ENCODE peak calls at places on chromosomes 5 and 9, in six cellular contexts. R, F, Q, D, B and G are unnamed samples.

GRCh38 chr9:134271338-134272301 is 54.6 kb upstream of the RXRA start:
- DNase-seq in R (no peak), F (no peak), Q (no peak), D (no peak), B (no peak), G (no peak)

GRCh38 chr9:130034570-130034969 is 8.4 kb downstream of the FNBP1 start:
- DNase-seq in R (no peak), F (peak; percentile 83), Q (no peak), D (no peak), B (peak; percentile 64), G (no peak)

GRCh38 chr5:159877894-159878448 is 38.3 kb upstream of the ADRA1B start:
- DNase-seq in R (peak; percentile 59), F (no peak), Q (no peak), D (no peak), B (peak; percentile 71), G (peak; percentile 47)

GRCh38 chr5:146313027-146313426 is 25.6 kb upstream of the POU4F3 start:
- DNase-seq in R (no peak), F (no peak), Q (no peak), D (no peak), B (no peak), G (no peak)

GRCh38 chr9:26856413-26857032 is 36.1 kb downstream of the CAAP1 start:
- DNase-seq in R (no peak), F (peak; percentile 70), Q (no peak), D (peak; percentile 71), B (peak; percentile 68), G (no peak)

GRCh38 chr5:54539001-54539400 is 21.4 kb downstream of the SNX18 start:
- DNase-seq in R (no peak), F (no peak), Q (no peak), D (no peak), B (no peak), G (no peak)

GRCh38 chr9:126715382-126715781 is 89.5 kb upstream of the ZBTB43 start:
- DNase-seq in R (no peak), F (no peak), Q (no peak), D (no peak), B (no peak), G (no peak)

GRCh38 chr9:37976714-37977477 is 73.0 kb upstream of the SLC25A51 start:
- DNase-seq in R (peak; percentile 40), F (peak; percentile 95), Q (peak; percentile 61), D (no peak), B (peak; percentile 84), G (no peak)

GRCh38 chr9:128558431-128559310 is 6.3 kb downstream of the SPTAN1 start:
- DNase-seq in R (peak; percentile 76), F (peak; percentile 92), Q (peak; percentile 86), D (peak; percentile 36), B (peak; percentile 93), G (peak; percentile 79)

GRCh38 chr5:153573326-153574033 is 83.0 kb downstream of the GRIA1 start:
- DNase-seq in R (no peak), F (no peak), Q (no peak), D (no peak), B (no peak), G (no peak)

GRCh38 chr5:112417931-112418358 is 1.1 kb downstream of the EPB41L4A start:
- DNase-seq in R (peak; percentile 46), F (no peak), Q (no peak), D (peak; percentile 52), B (peak; percentile 57), G (peak; percentile 61)

GRCh38 chr9:130438368-130438981 is 6.3 kb upstream of the ASS1 start:
- DNase-seq in R (no peak), F (no peak), Q (no peak), D (no peak), B (no peak), G (no peak)

GRCh38 chr9:137665697-137666504 is 47.1 kb downstream of the EHMT1 start:
- DNase-seq in R (no peak), F (peak; percentile 11), Q (no peak), D (peak; percentile 90), B (no peak), G (no peak)

GRCh38 chr5:172793577-172794488 is 22.8 kb upstream of the DUSP1 start:
- DNase-seq in R (no peak), F (peak; percentile 78), Q (no peak), D (no peak), B (no peak), G (no peak)

GRCh38 chr5:174532453-174533126 is 191.8 kb upstream of the MSX2 start:
- DNase-seq in R (peak; percentile 73), F (peak; percentile 97), Q (peak; percentile 64), D (peak; percentile 89), B (peak; percentile 97), G (peak; percentile 52)
- H3K4me3 ChIP-seq in R (no peak overlapping the region), F (no peak overlapping the region), Q (no peak overlapping the region), D (peak overlapping the region; percentile 11), B (no peak overlapping the region), G (no peak overlapping the region)

GRCh38 chr9:93129286-93129685 is 4.8 kb downstream of the NINJ1 start:
- DNase-seq in R (no peak), F (no peak), Q (peak; percentile 22), D (no peak), B (no peak), G (no peak)
- H3K27ac ChIP-seq in R (no peak overlapping the region), F (no peak overlapping the region), Q (no peak overlapping the region), D (no peak overlapping the region), B (no peak overlapping the region), G (peak overlapping the region; percentile 99)

GRCh38 chr5:178113141-178113787 is at the start of gene N4BP3:
- DNase-seq in R (peak; percentile 65), F (peak; percentile 18), Q (peak; percentile 75), D (peak; percentile 96), B (peak; percentile 63), G (peak; percentile 60)
- H3K27me3 ChIP-seq in R (no peaks in the 10 kb centered on the region), F (peaks cover 39% of the 10 kb centered on the region), Q (no peaks in the 10 kb centered on the region), D (peaks cover 12% of the 10 kb centered on the region), B (no peaks in the 10 kb centered on the region), G (peaks cover 39% of the 10 kb centered on the region)

GRCh38 chr5:138467711-138468132 is 2.4 kb downstream of the EGR1 start:
- DNase-seq in R (no peak), F (no peak), Q (no peak), D (no peak), B (peak; percentile 51), G (no peak)

GRCh38 chr5:138468133-138468965 is 3.1 kb downstream of the EGR1 start:
- DNase-seq in R (no peak), F (peak; percentile 40), Q (no peak), D (no peak), B (peak; percentile 60), G (no peak)

GRCh38 chr5:138465288-138466057 is at the start of gene EGR1:
- DNase-seq in R (peak; percentile 93), F (peak; percentile 95), Q (peak; percentile 94), D (peak; percentile 97), B (peak; percentile 96), G (peak; percentile 96)

GRCh38 chr5:138466058-138466899 is 1.0 kb downstream of the EGR1 start:
- DNase-seq in R (peak; percentile 36), F (peak; percentile 31), Q (peak; percentile 77), D (no peak), B (no peak), G (no peak)

DNA sequence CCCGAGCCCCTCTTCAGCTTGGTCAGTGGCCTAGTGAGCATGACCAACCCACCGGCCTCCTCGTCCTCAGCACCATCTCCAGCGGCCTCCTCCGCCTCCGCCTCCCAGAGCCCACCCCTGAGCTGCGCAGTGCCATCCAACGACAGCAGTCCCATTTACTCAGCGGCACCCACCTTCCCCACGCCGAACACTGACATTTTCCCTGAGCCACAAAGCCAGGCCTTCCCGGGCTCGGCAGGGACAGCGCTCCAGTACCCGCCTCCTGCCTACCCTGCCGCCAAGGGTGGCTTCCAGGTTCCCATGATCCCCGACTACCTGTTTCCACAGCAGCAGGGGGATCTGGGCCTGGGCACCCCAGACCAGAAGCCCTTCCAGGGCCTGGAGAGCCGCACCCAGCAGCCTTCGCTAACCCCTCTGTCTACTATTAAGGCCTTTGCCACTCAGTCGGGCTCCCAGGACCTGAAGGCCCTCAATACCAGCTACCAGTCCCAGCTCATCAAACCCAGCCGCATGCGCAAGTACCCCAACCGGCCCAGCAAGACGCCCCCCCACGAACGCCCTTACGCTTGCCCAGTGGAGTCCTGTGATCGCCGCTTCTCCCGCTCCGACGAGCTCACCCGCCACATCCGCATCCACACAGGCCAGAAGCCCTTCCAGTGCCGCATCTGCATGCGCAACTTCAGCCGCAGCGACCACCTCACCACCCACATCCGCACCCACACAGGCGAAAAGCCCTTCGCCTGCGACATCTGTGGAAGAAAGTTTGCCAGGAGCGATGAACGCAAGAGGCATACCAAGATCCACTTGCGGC is 1.8 kb downstream of the EGR1 start:
- DNase-seq in R (no peak), F (peak; percentile 25), Q (peak; percentile 65), D (no peak), B (peak; percentile 60), G (no peak)
- H3K4me3 ChIP-seq in R (peak overlapping the region; percentile 93), F (peak overlapping the region; percentile 69), Q (no peak overlapping the region), D (peak overlapping the region; percentile 90), B (no peak overlapping the region), G (peak overlapping the region; percentile 93)

GRCh38 chr9:116495725-116496124 is 191.4 kb upstream of the TRIM32 start:
- DNase-seq in R (no peak), F (no peak), Q (no peak), D (no peak), B (no peak), G (no peak)

GRCh38 chr9:116491659-116492058 is 195.4 kb upstream of the TRIM32 start:
- DNase-seq in R (no peak), F (peak; percentile 57), Q (no peak), D (no peak), B (no peak), G (no peak)

GRCh38 chr9:116491219-116491618 is 195.9 kb upstream of the TRIM32 start:
- DNase-seq in R (no peak), F (peak; percentile 23), Q (no peak), D (no peak), B (no peak), G (no peak)

GRCh38 chr9:116494815-116495634 is 192.1 kb upstream of the TRIM32 start:
- DNase-seq in R (no peak), F (no peak), Q (peak; percentile 54), D (peak; percentile 59), B (no peak), G (no peak)

DNA sequence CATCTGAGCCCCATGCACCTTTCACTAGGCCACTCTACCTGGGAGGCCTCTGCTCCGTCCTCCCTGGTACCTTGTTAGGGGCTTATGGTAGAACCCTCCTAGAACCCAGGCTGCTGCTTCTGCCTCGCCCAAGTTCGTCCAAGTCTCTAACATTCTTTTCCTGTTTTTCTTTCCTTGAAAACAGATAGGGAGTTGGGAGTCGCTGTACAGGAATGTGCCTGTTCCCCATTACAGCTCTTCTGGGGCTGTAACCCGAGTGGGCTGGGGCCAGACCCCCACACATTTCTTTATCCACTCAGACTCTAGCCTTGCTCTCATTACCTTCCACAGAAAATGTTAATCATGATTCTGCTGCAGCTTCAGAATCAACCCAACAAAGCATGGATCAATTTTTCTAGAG is 193.9 kb upstream of the TRIM32 start:
- DNase-seq in R (no peak), F (no peak), Q (no peak), D (no peak), B (no peak), G (no peak)
- H3K27ac ChIP-seq in R (no peak overlapping the region), F (no peak overlapping the region), Q (no peak overlapping the region), D (no peak overlapping the region), B (no peak overlapping the region), G (no peak overlapping the region)